ENCODE peak calls at places on chromosomes 5 and 9, in six cellular contexts. T is thoracic aorta, G is astrocyte, N is endothelial cell of umbilical vein, J is psoas muscle, Q is mammary epithelial cell. A is an unnamed sample. For H3K4me1, the result is how much of the 10 kb centered on the place peaks cover.

GRCh38 chr5:2415678-2416077 is 335.8 kb downstream of the IRX2 start:
- DNase-seq in J (no peak), T (no peak), N (no peak), Q (no peak), G (no peak), A (no peak)

GRCh38 chr5:179311091-179311470 is 34.2 kb downstream of the ADAMTS2 start:
- DNase-seq in J (peak), G (no peak), Q (no peak), N (no peak), T (no peak), A (no peak)

GRCh38 chr9:34372598-34373011 is 4.1 kb downstream of the MYORG start:
- DNase-seq in N (no peak), T (no peak), J (no peak), G (no peak), Q (no peak), A (peak)

GRCh38 chr5:91293131-91293530 is 90.0 kb downstream of the ARRDC3 start:
- DNase-seq in N (no peak), Q (no peak), T (no peak), G (peak), J (no peak), A (peak)

GRCh38 chr9:87558606-87559005 is 60.9 kb downstream of the DAPK1 start:
- DNase-seq in T (no peak), G (no peak), Q (no peak), J (no peak), N (no peak), A (no peak)

GRCh38 chr5:6525910-6526309 is 77.3 kb downstream of the UBE2QL1 start:
- DNase-seq in G (no peak), T (no peak), Q (no peak), N (peak), J (no peak), A (peak)

GRCh38 chr9:127974769-127975261 is 6.0 kb downstream of the EEIG1 start:
- DNase-seq in Q (no peak), T (no peak), J (peak), N (no peak), G (no peak), A (peak)

GRCh38 chr9:108813951-108814601 is 41.7 kb downstream of the ACTL7B start:
- DNase-seq in J (no peak), Q (peak), G (peak), T (no peak), N (peak), A (no peak)

GRCh38 chr5:38715671-38716070 is 130.1 kb upstream of the OSMR start:
- DNase-seq in G (no peak), T (no peak), Q (peak), N (peak), J (no peak), A (no peak)

GRCh38 chr5:92944903-92945629 is 636.0 kb downstream of the NR2F1-AS1 start:
- DNase-seq in T (no peak), N (peak), J (no peak), G (peak), Q (no peak), A (no peak)

GRCh38 chr9:88721528-88722279 is 186.7 kb downstream of the NXNL2 start:
- DNase-seq in J (no peak), Q (no peak), T (no peak), G (no peak), N (no peak), A (no peak)

GRCh38 chr5:151213803-151214613 is 9.9 kb downstream of the CCDC69 start:
- DNase-seq in Q (no peak), J (peak), G (no peak), N (peak), T (no peak), A (peak)

GRCh38 chr5:176629853-176630680 is at the start of the genes EIF4E1B and SNCB:
- DNase-seq in J (no peak), T (no peak), Q (peak), N (peak), G (no peak), A (peak)

GRCh38 chr5:144594919-144595318 is 424.2 kb downstream of the KCTD16 start:
- DNase-seq in G (no peak), T (no peak), Q (no peak), N (no peak), J (no peak), A (no peak)

GRCh38 chr9:112970939-112971338 is 41.1 kb downstream of the ZNF883 start:
- DNase-seq in J (no peak), Q (no peak), T (no peak), G (no peak), N (no peak), A (no peak)

GRCh38 chr5:7849531-7850240 is 1.2 kb downstream of the CFAP90 start:
- DNase-seq in Q (no peak), J (no peak), N (no peak), T (no peak), G (no peak), A (peak)

GRCh38 chr9:115633099-115633498 is 515.1 kb upstream of the TNC start:
- DNase-seq in J (no peak), T (no peak), Q (peak), N (no peak), G (peak), A (no peak)

GRCh38 chr9:88995627-88996026 is 4.4 kb downstream of the S1PR3 start:
- DNase-seq in G (no peak), T (no peak), Q (no peak), N (no peak), J (no peak), A (no peak)

GRCh38 chr5:80389575-80389974 is 18.3 kb upstream of the ZFYVE16 start:
- DNase-seq in G (no peak), Q (no peak), J (peak), N (no peak), T (no peak), A (no peak)

GRCh38 chr5:154415114-154415513 is 30.7 kb upstream of the SAP30L start:
- DNase-seq in Q (no peak), T (no peak), J (no peak), N (no peak), G (no peak), A (no peak)

GRCh38 chr5:138276402-138277054 is 2.1 kb upstream of the GFRA3 start:
- DNase-seq in N (no peak), J (no peak), Q (no peak), G (no peak), T (no peak), A (no peak)

GRCh38 chr5:23389543-23390215 is 117.7 kb upstream of the PRDM9 start:
- DNase-seq in N (no peak), T (no peak), G (no peak), J (no peak), Q (no peak), A (no peak)

GRCh38 chr5:151740958-151741373 is 17.5 kb downstream of the ATOX1 start:
- DNase-seq in T (no peak), J (no peak), N (peak), G (peak), Q (peak), A (no peak)

GRCh38 chr5:342501-343460 is 21.3 kb downstream of the AHRR start:
- DNase-seq in J (no peak), G (no peak), Q (no peak), N (no peak), T (no peak), A (no peak)

GRCh38 chr5:93513298-93513697 is 67.7 kb downstream of the NR2F1-AS1 start:
- DNase-seq in Q (no peak), J (no peak), N (no peak), T (no peak), G (no peak), A (no peak)

GRCh38 chr9:90287567-90288274 is 354.9 kb downstream of the DIRAS2 start:
- DNase-seq in N (no peak), J (no peak), T (no peak), G (no peak), Q (peak), A (peak)

GRCh38 chr9:130245474-130245873 is 20.1 kb upstream of the HMCN2 start:
- DNase-seq in Q (no peak), J (no peak), T (no peak), G (no peak), N (no peak), A (no peak)

GRCh38 chr9:98899399-98900056 is 44.2 kb upstream of the COL15A1 start:
- DNase-seq in G (peak), N (no peak), T (no peak), J (no peak), Q (peak), A (no peak)

GRCh38 chr9:135413461-135413860 is 66.1 kb upstream of the PPP1R26 start:
- DNase-seq in G (no peak), N (no peak), Q (no peak), J (no peak), T (no peak), A (no peak)

GRCh38 chr5:179239256-179240135 is 105.8 kb downstream of the ADAMTS2 start:
- DNase-seq in N (no peak), G (no peak), J (no peak), T (no peak), Q (no peak), A (no peak)

GRCh38 chr9:38031594-38031993 is 37.4 kb downstream of the SHB start:
- DNase-seq in Q (no peak), T (no peak), N (no peak), J (no peak), G (no peak), A (no peak)
- H3K4me1 ChIP-seq in Q (under half), T (under half), N (under half), J (under half), G (under half), A (under half)

GRCh38 chr9:124000161-124000783 is 11.3 kb upstream of the LHX2 start:
- DNase-seq in G (no peak), N (no peak), Q (no peak), T (no peak), J (no peak), A (no peak)

GRCh38 chr9:123999668-124000067 is 11.9 kb upstream of the LHX2 start:
- DNase-seq in J (no peak), Q (no peak), T (no peak), N (no peak), G (no peak), A (no peak)

GRCh38 chr9:124001445-124001799 is 10.1 kb upstream of the LHX2 start:
- DNase-seq in N (no peak), J (no peak), G (no peak), Q (no peak), T (no peak), A (no peak)

GRCh38 chr9:124001865-124002525 is 9.6 kb upstream of the LHX2 start:
- DNase-seq in G (no peak), J (no peak), Q (no peak), T (no peak), N (no peak), A (no peak)

GRCh38 chr9:124000784-124001444 is 10.7 kb upstream of the LHX2 start:
- DNase-seq in Q (no peak), G (no peak), T (no peak), N (no peak), J (no peak), A (no peak)
- H3K4me3 ChIP-seq in Q (no peak), G (no peak), T (no peak), N (no peak), J (no peak), A (no peak)

DNA sequence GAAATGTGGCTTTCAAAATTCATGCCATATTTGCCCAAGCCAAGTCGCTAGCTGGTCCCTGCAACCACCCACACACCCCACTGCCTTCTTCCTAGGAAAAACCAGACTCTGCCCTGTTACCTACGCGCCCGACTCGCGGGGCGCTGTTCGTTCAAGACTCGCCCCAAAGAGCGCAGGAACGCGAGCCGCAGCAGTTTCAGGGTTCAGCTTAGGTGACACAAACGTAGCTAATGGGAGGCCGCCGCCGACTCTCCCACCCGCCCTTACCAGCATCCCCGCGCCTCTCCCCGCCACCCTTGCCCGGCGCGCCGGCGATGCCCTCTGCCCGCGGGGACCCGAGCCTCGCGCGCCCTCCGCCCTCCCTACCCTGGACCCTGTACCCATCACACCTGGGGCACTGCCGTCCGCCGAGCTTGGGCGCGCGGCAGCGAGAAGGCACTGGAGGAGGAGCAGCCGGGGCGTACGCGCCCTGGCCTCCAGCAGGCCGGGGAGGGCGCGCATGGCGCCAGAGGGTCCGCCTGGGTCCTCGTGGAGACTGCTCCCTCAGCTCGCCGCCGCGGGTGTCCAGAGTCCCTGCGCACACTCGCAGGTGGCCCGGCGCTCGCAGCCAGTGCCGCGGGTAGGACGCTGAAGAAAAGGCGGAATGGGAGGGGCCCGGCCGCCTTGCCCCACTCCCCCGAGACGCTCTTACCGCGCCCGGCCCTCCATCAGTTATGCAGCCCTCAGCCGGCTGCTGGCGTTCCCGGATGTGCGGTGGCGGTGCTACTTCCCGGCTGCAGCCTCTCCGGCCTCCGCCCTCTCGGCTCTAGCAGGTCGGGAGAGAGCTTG is at the start of gene EMB:
- DNase-seq in G (peak), N (no peak), J (peak), T (no peak), Q (peak), A (peak)
- TF ChIP-seq CTCF in G (no peak), N (no peak), J (no peak), T (no peak), Q (peak), A (peak)

GRCh38 chr5:173858025-173858674 is 30.0 kb upstream of the CPEB4 start:
- DNase-seq in G (no peak), Q (no peak), T (no peak), J (no peak), N (no peak), A (no peak)
- H3K4me1 ChIP-seq in G (under half), Q (under half), T (under half), J (under half), N (under half), A (under half)

DNA sequence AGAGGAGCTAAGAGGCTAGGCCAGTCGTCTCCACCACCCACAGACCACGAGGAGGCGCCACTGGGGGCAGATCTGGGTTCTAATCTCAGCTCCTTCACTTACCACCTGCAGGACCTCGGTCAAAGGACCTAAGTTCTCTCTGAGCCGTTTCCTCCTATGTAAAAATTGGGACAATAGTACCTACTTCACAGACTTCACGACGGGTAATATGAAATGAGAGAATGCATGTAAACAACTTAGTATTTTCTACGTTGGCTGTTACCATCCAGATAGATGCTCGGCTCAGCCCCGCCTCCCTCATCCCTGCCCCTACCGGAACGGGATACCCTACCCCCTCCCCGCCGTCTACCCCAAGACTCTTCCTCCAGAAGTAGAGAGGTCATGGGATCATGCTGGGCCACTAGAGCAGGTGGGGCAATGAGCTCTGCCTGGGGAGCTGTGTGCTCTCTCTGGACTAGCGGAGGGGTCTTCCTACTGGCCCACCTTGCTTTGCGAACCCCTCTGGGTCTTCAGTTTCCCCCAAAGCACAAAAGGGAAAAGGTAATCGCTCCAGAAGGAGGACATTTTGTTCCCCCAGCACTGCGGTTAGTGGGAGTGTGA is 541 bp downstream of the GNPDA1 start:
- DNase-seq in N (peak), Q (peak), T (no peak), J (peak), G (no peak), A (peak)
- H3K4me3 ChIP-seq in N (peak), Q (peak), T (peak), J (peak), G (peak), A (peak)

GRCh38 chr9:136742640-136743391 is at the start of gene LCN10:
- DNase-seq in Q (no peak), N (no peak), G (no peak), J (no peak), T (no peak), A (peak)
- TF ChIP-seq CTCF in Q (no peak), N (peak), G (no peak), J (no peak), T (no peak), A (peak)

GRCh38 chr9:137759117-137759516 is 118.5 kb upstream of the CACNA1B start:
- DNase-seq in J (no peak), N (no peak), T (no peak), G (no peak), Q (no peak), A (no peak)
- H3K4me1 ChIP-seq in J (under half), N (under half), T (under half), G (under half), Q (under half), A (under half)

A was measured in thyroid gland.